ENCODE peak calls at places on chromosomes 1 and 21, in six cellular contexts. One of them, this sample, is unnamed.

GRCh38 chr1:15705184-15705566 is 21.1 kb downstream of the PLEKHM2 start:
- DNase-seq in HL-60: no peak
- DNase-seq in mucosa of descending colon: no peak
- DNase-seq in dorsolateral prefrontal cortex: no peak
- DNase-seq in hepatocyte: no peak
- DNase-seq in fibroblast of pulmonary artery: no peak
- DNase-seq in this sample: no peak

GRCh38 chr21:33849839-33850238 is 65.8 kb downstream of the ATP5PO start:
- DNase-seq in fibroblast of pulmonary artery: no peak
- DNase-seq in hepatocyte: no peak
- DNase-seq in dorsolateral prefrontal cortex: no peak
- DNase-seq in mucosa of descending colon: no peak
- DNase-seq in HL-60: no peak
- DNase-seq in this sample: no peak

GRCh38 chr1:31593136-31593665 is 16.9 kb downstream of the TINAGL1 start:
- DNase-seq in dorsolateral prefrontal cortex: peak
- DNase-seq in HL-60: no peak
- DNase-seq in hepatocyte: no peak
- DNase-seq in fibroblast of pulmonary artery: no peak
- DNase-seq in mucosa of descending colon: no peak
- DNase-seq in this sample: no peak

GRCh38 chr1:3011631-3012510 is 9.4 kb upstream of the ACTRT2 start:
- DNase-seq in hepatocyte: no peak
- DNase-seq in dorsolateral prefrontal cortex: peak
- DNase-seq in fibroblast of pulmonary artery: no peak
- DNase-seq in mucosa of descending colon: peak
- DNase-seq in HL-60: no peak
- DNase-seq in this sample: no peak

GRCh38 chr21:32916522-32917099 is 109.1 kb upstream of the OLIG2 start:
- DNase-seq in hepatocyte: no peak
- DNase-seq in mucosa of descending colon: no peak
- DNase-seq in dorsolateral prefrontal cortex: no peak
- DNase-seq in HL-60: no peak
- DNase-seq in fibroblast of pulmonary artery: no peak
- DNase-seq in this sample: no peak

GRCh38 chr21:45528981-45529784 is 13.1 kb downstream of the SLC19A1 start:
- DNase-seq in mucosa of descending colon: peak
- DNase-seq in HL-60: no peak
- DNase-seq in hepatocyte: peak
- DNase-seq in fibroblast of pulmonary artery: no peak
- DNase-seq in dorsolateral prefrontal cortex: peak
- DNase-seq in this sample: no peak

GRCh38 chr1:15224903-15225485 is 22.0 kb upstream of the FHAD1 start:
- DNase-seq in fibroblast of pulmonary artery: no peak
- DNase-seq in mucosa of descending colon: no peak
- DNase-seq in HL-60: no peak
- DNase-seq in dorsolateral prefrontal cortex: no peak
- DNase-seq in hepatocyte: no peak
- DNase-seq in this sample: no peak

GRCh38 chr1:117821782-117822447 is 107.5 kb downstream of the GDAP2 start:
- DNase-seq in dorsolateral prefrontal cortex: no peak
- DNase-seq in fibroblast of pulmonary artery: peak
- DNase-seq in mucosa of descending colon: no peak
- DNase-seq in hepatocyte: peak
- DNase-seq in HL-60: no peak
- DNase-seq in this sample: peak

GRCh38 chr1:43221256-43221778 is 48.5 kb upstream of the TMEM125 start:
- DNase-seq in fibroblast of pulmonary artery: no peak
- DNase-seq in HL-60: no peak
- DNase-seq in hepatocyte: no peak
- DNase-seq in mucosa of descending colon: no peak
- DNase-seq in dorsolateral prefrontal cortex: no peak
- DNase-seq in this sample: no peak

GRCh38 chr1:46488343-46489168 is 1.1 kb upstream of the DMBX1 start:
- DNase-seq in dorsolateral prefrontal cortex: no peak
- DNase-seq in mucosa of descending colon: no peak
- DNase-seq in HL-60: peak
- DNase-seq in fibroblast of pulmonary artery: peak
- DNase-seq in hepatocyte: peak
- DNase-seq in this sample: no peak

GRCh38 chr1:193157360-193157759 is 29.1 kb downstream of the B3GALT2 start:
- DNase-seq in dorsolateral prefrontal cortex: no peak
- DNase-seq in hepatocyte: peak
- DNase-seq in fibroblast of pulmonary artery: no peak
- DNase-seq in mucosa of descending colon: no peak
- DNase-seq in HL-60: no peak
- DNase-seq in this sample: no peak

GRCh38 chr1:53665996-53666395 is 73.0 kb downstream of the GLIS1 start:
- DNase-seq in HL-60: no peak
- DNase-seq in mucosa of descending colon: no peak
- DNase-seq in hepatocyte: no peak
- DNase-seq in fibroblast of pulmonary artery: no peak
- DNase-seq in dorsolateral prefrontal cortex: no peak
- DNase-seq in this sample: no peak

GRCh38 chr1:41699861-41700248 is 215.4 kb upstream of the EDN2 start:
- DNase-seq in dorsolateral prefrontal cortex: no peak
- DNase-seq in mucosa of descending colon: no peak
- DNase-seq in HL-60: no peak
- DNase-seq in hepatocyte: no peak
- DNase-seq in fibroblast of pulmonary artery: no peak
- DNase-seq in this sample: no peak

GRCh38 chr1:19775317-19775716 is 24.4 kb downstream of the TMCO4 start:
- DNase-seq in hepatocyte: no peak
- DNase-seq in mucosa of descending colon: no peak
- DNase-seq in fibroblast of pulmonary artery: no peak
- DNase-seq in HL-60: no peak
- DNase-seq in dorsolateral prefrontal cortex: no peak
- DNase-seq in this sample: no peak

GRCh38 chr1:10867914-10868598 is 71.6 kb upstream of the CASZ1 start:
- DNase-seq in fibroblast of pulmonary artery: no peak
- DNase-seq in dorsolateral prefrontal cortex: no peak
- DNase-seq in hepatocyte: no peak
- DNase-seq in HL-60: no peak
- DNase-seq in mucosa of descending colon: no peak
- DNase-seq in this sample: no peak

GRCh38 chr1:230109871-230110667 is 43.0 kb downstream of the GALNT2 start:
- DNase-seq in HL-60: peak
- DNase-seq in fibroblast of pulmonary artery: no peak
- DNase-seq in hepatocyte: peak
- DNase-seq in mucosa of descending colon: no peak
- DNase-seq in dorsolateral prefrontal cortex: no peak
- DNase-seq in this sample: no peak

GRCh38 chr1:196951711-196952394 is 8.3 kb downstream of the CFHR2 start:
- DNase-seq in mucosa of descending colon: no peak
- DNase-seq in HL-60: no peak
- DNase-seq in fibroblast of pulmonary artery: peak
- DNase-seq in hepatocyte: no peak
- DNase-seq in dorsolateral prefrontal cortex: no peak
- DNase-seq in this sample: no peak

GRCh38 chr1:42167611-42168396 is 3.3 kb upstream of the GUCA2A start:
- DNase-seq in mucosa of descending colon: peak
- DNase-seq in fibroblast of pulmonary artery: no peak
- DNase-seq in dorsolateral prefrontal cortex: no peak
- DNase-seq in HL-60: no peak
- DNase-seq in hepatocyte: no peak
- DNase-seq in this sample: no peak

GRCh38 chr1:177631770-177632169 is 338.1 kb downstream of the SEC16B start:
- DNase-seq in hepatocyte: no peak
- DNase-seq in HL-60: no peak
- DNase-seq in fibroblast of pulmonary artery: no peak
- DNase-seq in mucosa of descending colon: no peak
- DNase-seq in dorsolateral prefrontal cortex: no peak
- DNase-seq in this sample: no peak

GRCh38 chr1:21568809-21569385 is 59.7 kb downstream of the ALPL start:
- DNase-seq in dorsolateral prefrontal cortex: no peak
- DNase-seq in fibroblast of pulmonary artery: no peak
- DNase-seq in HL-60: no peak
- DNase-seq in hepatocyte: no peak
- DNase-seq in mucosa of descending colon: no peak
- DNase-seq in this sample: no peak

DNA sequence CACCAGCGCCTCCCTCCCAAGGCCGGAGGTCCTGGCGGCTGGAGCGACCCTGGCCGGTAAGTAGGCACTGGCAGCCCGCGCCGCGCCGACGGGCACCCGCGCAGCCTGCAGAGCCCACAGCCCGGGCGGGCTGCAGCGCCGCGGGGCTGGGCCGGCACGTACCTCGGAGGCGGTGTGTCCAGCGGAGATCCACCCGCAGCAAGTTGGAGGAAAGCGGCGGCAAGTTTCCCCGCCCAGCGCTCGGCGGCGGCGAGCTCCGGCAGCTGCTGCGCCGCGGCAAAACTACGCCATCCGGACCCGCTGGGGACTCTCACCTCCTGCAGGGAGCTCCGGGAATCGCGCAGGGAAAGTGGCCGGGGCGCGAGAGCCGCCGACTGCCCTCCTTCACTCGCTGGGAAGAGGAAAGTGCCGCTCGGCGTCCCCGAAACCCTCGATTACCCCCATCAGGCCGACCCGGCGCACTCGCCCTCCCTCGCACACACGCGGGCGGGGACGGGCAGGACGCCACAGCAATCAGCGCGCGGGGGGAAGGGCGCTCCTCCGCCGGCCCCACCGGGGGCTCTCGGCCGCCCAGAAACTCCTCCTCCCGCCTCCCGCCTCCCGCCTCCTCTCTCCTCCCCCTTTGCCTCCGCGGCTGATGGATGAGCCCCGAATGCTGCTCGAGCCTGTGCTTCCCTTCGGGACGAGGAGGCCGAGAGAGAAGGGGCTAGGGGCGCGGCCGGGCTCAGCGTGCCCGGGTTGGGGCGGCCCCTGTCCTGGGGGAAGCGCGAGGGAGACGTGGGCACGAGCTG is at the start of gene TGFBR3:
- DNase-seq in mucosa of descending colon: peak
- DNase-seq in hepatocyte: peak
- DNase-seq in fibroblast of pulmonary artery: peak
- DNase-seq in dorsolateral prefrontal cortex: peak
- DNase-seq in HL-60: peak
- DNase-seq in this sample: peak
- H3K4me3 ChIP-seq in mucosa of descending colon: peak
- H3K4me3 ChIP-seq in hepatocyte: peak
- H3K4me3 ChIP-seq in fibroblast of pulmonary artery: peak
- H3K4me3 ChIP-seq in dorsolateral prefrontal cortex: peak
- H3K4me3 ChIP-seq in HL-60: peak
- H3K4me3 ChIP-seq in this sample: peak

GRCh38 chr1:154434346-154435075 is 29.4 kb downstream of the IL6R start:
- DNase-seq in hepatocyte: no peak
- DNase-seq in dorsolateral prefrontal cortex: no peak
- DNase-seq in mucosa of descending colon: peak
- DNase-seq in HL-60: no peak
- DNase-seq in fibroblast of pulmonary artery: peak
- DNase-seq in this sample: peak
- H3K4me3 ChIP-seq in hepatocyte: no peak
- H3K4me3 ChIP-seq in dorsolateral prefrontal cortex: no peak
- H3K4me3 ChIP-seq in mucosa of descending colon: no peak
- H3K4me3 ChIP-seq in HL-60: no peak
- H3K4me3 ChIP-seq in fibroblast of pulmonary artery: no peak
- H3K4me3 ChIP-seq in this sample: peak

DNA sequence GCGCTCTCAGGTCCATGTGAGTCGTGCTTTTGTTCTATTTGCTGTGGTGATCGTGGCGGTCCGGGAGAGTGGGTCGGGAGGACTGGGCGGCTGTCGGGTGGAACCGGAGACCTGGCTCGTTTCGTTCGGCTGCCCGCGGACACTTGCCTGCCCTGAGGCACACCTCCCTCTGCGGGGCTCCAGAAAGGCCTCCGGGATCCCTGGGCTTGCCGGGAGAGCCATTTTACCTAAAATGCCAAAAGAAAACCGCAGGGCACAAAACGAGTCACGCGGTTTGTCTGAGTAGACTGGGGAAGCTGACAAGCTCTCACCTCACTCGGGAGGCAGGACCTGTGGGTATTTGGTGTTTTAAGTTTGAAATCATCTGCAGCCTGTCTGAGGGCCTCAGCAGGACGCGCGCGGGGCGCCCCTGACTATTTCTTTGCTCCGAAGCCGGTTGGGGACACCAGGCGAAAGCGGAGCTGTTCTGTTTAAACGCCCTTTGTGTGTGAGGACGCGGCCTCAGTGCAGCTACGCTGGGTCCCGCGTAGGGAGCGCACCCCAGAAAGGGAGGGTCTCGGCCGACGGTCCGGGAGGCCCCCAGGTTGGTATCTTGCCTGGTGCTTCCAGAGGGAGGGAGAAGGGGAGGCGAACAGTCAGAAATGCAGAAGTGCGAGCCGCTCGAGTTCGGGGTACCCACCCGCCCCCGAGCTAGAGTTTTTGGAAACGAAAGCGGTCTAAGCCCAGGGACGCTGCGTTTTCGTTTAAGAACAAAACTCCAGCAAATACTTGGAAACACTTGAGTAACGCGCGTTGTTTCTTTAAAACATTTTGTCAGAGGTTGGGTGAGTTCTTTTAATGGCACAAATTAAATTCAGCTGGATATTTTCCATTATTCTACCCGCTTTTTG is 996 bp downstream of the LHX8 start:
- DNase-seq in mucosa of descending colon: no peak
- DNase-seq in HL-60: no peak
- DNase-seq in fibroblast of pulmonary artery: peak
- DNase-seq in hepatocyte: no peak
- DNase-seq in dorsolateral prefrontal cortex: no peak
- DNase-seq in this sample: no peak
- H3K4me3 ChIP-seq in mucosa of descending colon: no peak
- H3K4me3 ChIP-seq in HL-60: no peak
- H3K4me3 ChIP-seq in fibroblast of pulmonary artery: peak
- H3K4me3 ChIP-seq in hepatocyte: peak
- H3K4me3 ChIP-seq in dorsolateral prefrontal cortex: peak
- H3K4me3 ChIP-seq in this sample: peak

GRCh38 chr1:26044414-26044813 is 1.5 kb downstream of the SLC30A2 start:
- DNase-seq in HL-60: no peak
- DNase-seq in fibroblast of pulmonary artery: no peak
- DNase-seq in hepatocyte: no peak
- DNase-seq in dorsolateral prefrontal cortex: no peak
- DNase-seq in mucosa of descending colon: no peak
- DNase-seq in this sample: no peak

GRCh38 chr1:26045712-26046312 is at the start of gene SLC30A2:
- DNase-seq in dorsolateral prefrontal cortex: no peak
- DNase-seq in hepatocyte: peak
- DNase-seq in fibroblast of pulmonary artery: no peak
- DNase-seq in HL-60: no peak
- DNase-seq in mucosa of descending colon: no peak
- DNase-seq in this sample: no peak

GRCh38 chr1:26044971-26045711 is 777 bp downstream of the SLC30A2 start:
- DNase-seq in hepatocyte: peak
- DNase-seq in HL-60: no peak
- DNase-seq in fibroblast of pulmonary artery: no peak
- DNase-seq in dorsolateral prefrontal cortex: no peak
- DNase-seq in mucosa of descending colon: no peak
- DNase-seq in this sample: no peak

GRCh38 chr1:26047278-26047874 is 1.5 kb upstream of the SLC30A2 start:
- DNase-seq in fibroblast of pulmonary artery: no peak
- DNase-seq in HL-60: no peak
- DNase-seq in mucosa of descending colon: no peak
- DNase-seq in dorsolateral prefrontal cortex: no peak
- DNase-seq in hepatocyte: no peak
- DNase-seq in this sample: no peak

GRCh38 chr1:26046313-26047031 is 554 bp upstream of the SLC30A2 start:
- DNase-seq in fibroblast of pulmonary artery: no peak
- DNase-seq in hepatocyte: no peak
- DNase-seq in mucosa of descending colon: no peak
- DNase-seq in dorsolateral prefrontal cortex: no peak
- DNase-seq in HL-60: no peak
- DNase-seq in this sample: no peak
- H3K4me3 ChIP-seq in fibroblast of pulmonary artery: no peak
- H3K4me3 ChIP-seq in hepatocyte: peak
- H3K4me3 ChIP-seq in mucosa of descending colon: no peak
- H3K4me3 ChIP-seq in dorsolateral prefrontal cortex: no peak
- H3K4me3 ChIP-seq in HL-60: no peak
- H3K4me3 ChIP-seq in this sample: no peak

GRCh38 chr1:64473367-64473766 is 3.4 kb downstream of the CACHD1 start:
- DNase-seq in HL-60: no peak
- DNase-seq in dorsolateral prefrontal cortex: no peak
- DNase-seq in mucosa of descending colon: no peak
- DNase-seq in hepatocyte: no peak
- DNase-seq in fibroblast of pulmonary artery: no peak
- DNase-seq in this sample: no peak
- H3K4me3 ChIP-seq in HL-60: no peak
- H3K4me3 ChIP-seq in dorsolateral prefrontal cortex: peak
- H3K4me3 ChIP-seq in mucosa of descending colon: no peak
- H3K4me3 ChIP-seq in hepatocyte: peak
- H3K4me3 ChIP-seq in fibroblast of pulmonary artery: no peak
- H3K4me3 ChIP-seq in this sample: no peak